ENCODE peak calls at places on chromosome 20, in ten cellular contexts. One of them, this sample, is unnamed.
A peak's percentile ranks its signal among the peaks of the same experiment; 100 is the strongest.

GRCh38 chr20:33827629-33828325 is 16.6 kb downstream of the CHMP4B start:
- DNase-seq in uterus: no peak
- DNase-seq in Calu3: no peak
- DNase-seq in endodermal cell: no peak
- DNase-seq in dorsolateral prefrontal cortex: no peak
- DNase-seq in GM20000: no peak
- DNase-seq in choroid plexus epithelial cell: no peak
- DNase-seq in heart right ventricle: no peak
- DNase-seq in tibial artery: no peak
- DNase-seq in mammary epithelial cell: no peak
- DNase-seq in this sample: no peak

GRCh38 chr20:58349586-58349985 is 39.4 kb upstream of the VAPB start:
- DNase-seq in GM20000: no peak
- DNase-seq in choroid plexus epithelial cell: peak; percentile 85
- DNase-seq in dorsolateral prefrontal cortex: no peak
- DNase-seq in uterus: no peak
- DNase-seq in Calu3: no peak
- DNase-seq in tibial artery: no peak
- DNase-seq in endodermal cell: no peak
- DNase-seq in heart right ventricle: no peak
- DNase-seq in mammary epithelial cell: peak; percentile 71
- DNase-seq in this sample: no peak

GRCh38 chr20:59514554-59514953 is 89.8 kb upstream of the PHACTR3 start:
- DNase-seq in uterus: no peak
- DNase-seq in GM20000: no peak
- DNase-seq in choroid plexus epithelial cell: no peak
- DNase-seq in heart right ventricle: no peak
- DNase-seq in Calu3: no peak
- DNase-seq in dorsolateral prefrontal cortex: no peak
- DNase-seq in tibial artery: no peak
- DNase-seq in mammary epithelial cell: no peak
- DNase-seq in endodermal cell: no peak
- DNase-seq in this sample: no peak

GRCh38 chr20:58759947-58760346 is 67.3 kb downstream of the NPEPL1 start:
- DNase-seq in GM20000: no peak
- DNase-seq in dorsolateral prefrontal cortex: no peak
- DNase-seq in uterus: no peak
- DNase-seq in choroid plexus epithelial cell: no peak
- DNase-seq in mammary epithelial cell: no peak
- DNase-seq in Calu3: no peak
- DNase-seq in endodermal cell: peak; percentile 26
- DNase-seq in tibial artery: no peak
- DNase-seq in heart right ventricle: no peak
- DNase-seq in this sample: peak; percentile 21

GRCh38 chr20:25017257-25017803 is 24.8 kb upstream of the APMAP start:
- DNase-seq in choroid plexus epithelial cell: no peak
- DNase-seq in heart right ventricle: no peak
- DNase-seq in GM20000: no peak
- DNase-seq in dorsolateral prefrontal cortex: no peak
- DNase-seq in mammary epithelial cell: peak; percentile 87
- DNase-seq in Calu3: peak; percentile 59
- DNase-seq in tibial artery: peak; percentile 16
- DNase-seq in uterus: no peak
- DNase-seq in endodermal cell: peak; percentile 90
- DNase-seq in this sample: peak; percentile 91

GRCh38 chr20:7667194-7667593 is 273.1 kb downstream of the HAO1 start:
- DNase-seq in dorsolateral prefrontal cortex: no peak
- DNase-seq in heart right ventricle: no peak
- DNase-seq in endodermal cell: no peak
- DNase-seq in tibial artery: no peak
- DNase-seq in choroid plexus epithelial cell: peak; percentile 51
- DNase-seq in GM20000: no peak
- DNase-seq in Calu3: no peak
- DNase-seq in mammary epithelial cell: peak; percentile 27
- DNase-seq in uterus: no peak
- DNase-seq in this sample: no peak

GRCh38 chr20:33392016-33392415 is 9.3 kb downstream of the CDK5RAP1 start:
- DNase-seq in GM20000: no peak
- DNase-seq in choroid plexus epithelial cell: peak; percentile 82
- DNase-seq in dorsolateral prefrontal cortex: no peak
- DNase-seq in Calu3: no peak
- DNase-seq in endodermal cell: no peak
- DNase-seq in uterus: no peak
- DNase-seq in tibial artery: no peak
- DNase-seq in heart right ventricle: no peak
- DNase-seq in mammary epithelial cell: no peak
- DNase-seq in this sample: peak; percentile 38

GRCh38 chr20:63714858-63715257 is 7.0 kb downstream of the ZGPAT start:
- DNase-seq in tibial artery: no peak
- DNase-seq in Calu3: no peak
- DNase-seq in heart right ventricle: no peak
- DNase-seq in uterus: no peak
- DNase-seq in endodermal cell: no peak
- DNase-seq in choroid plexus epithelial cell: no peak
- DNase-seq in mammary epithelial cell: no peak
- DNase-seq in GM20000: no peak
- DNase-seq in dorsolateral prefrontal cortex: no peak
- DNase-seq in this sample: no peak

GRCh38 chr20:1813101-1813529 is 82.1 kb upstream of the SIRPA start:
- DNase-seq in tibial artery: peak; percentile 90
- DNase-seq in endodermal cell: peak; percentile 1
- DNase-seq in choroid plexus epithelial cell: peak; percentile 81
- DNase-seq in dorsolateral prefrontal cortex: no peak
- DNase-seq in GM20000: no peak
- DNase-seq in Calu3: peak; percentile 29
- DNase-seq in heart right ventricle: peak; percentile 75
- DNase-seq in uterus: peak; percentile 37
- DNase-seq in mammary epithelial cell: peak; percentile 84
- DNase-seq in this sample: no peak

GRCh38 chr20:57027752-57028151 is 238.7 kb downstream of the BMP7 start:
- DNase-seq in dorsolateral prefrontal cortex: no peak
- DNase-seq in GM20000: no peak
- DNase-seq in uterus: no peak
- DNase-seq in Calu3: no peak
- DNase-seq in endodermal cell: peak; percentile 55
- DNase-seq in mammary epithelial cell: no peak
- DNase-seq in heart right ventricle: no peak
- DNase-seq in choroid plexus epithelial cell: no peak
- DNase-seq in tibial artery: no peak
- DNase-seq in this sample: no peak

GRCh38 chr20:15378151-15378550 is 1040.7 kb upstream of the FLRT3 start:
- DNase-seq in Calu3: no peak
- DNase-seq in dorsolateral prefrontal cortex: no peak
- DNase-seq in mammary epithelial cell: no peak
- DNase-seq in tibial artery: no peak
- DNase-seq in uterus: no peak
- DNase-seq in GM20000: no peak
- DNase-seq in heart right ventricle: no peak
- DNase-seq in endodermal cell: no peak
- DNase-seq in choroid plexus epithelial cell: peak; percentile 2
- DNase-seq in this sample: no peak

GRCh38 chr20:48760403-48760889 is 67.4 kb downstream of the PREX1 start:
- DNase-seq in endodermal cell: no peak
- DNase-seq in dorsolateral prefrontal cortex: no peak
- DNase-seq in Calu3: peak; percentile 27
- DNase-seq in mammary epithelial cell: peak; percentile 27
- DNase-seq in GM20000: peak; percentile 66
- DNase-seq in choroid plexus epithelial cell: peak; percentile 48
- DNase-seq in heart right ventricle: peak; percentile 44
- DNase-seq in tibial artery: no peak
- DNase-seq in uterus: no peak
- DNase-seq in this sample: no peak

DNA sequence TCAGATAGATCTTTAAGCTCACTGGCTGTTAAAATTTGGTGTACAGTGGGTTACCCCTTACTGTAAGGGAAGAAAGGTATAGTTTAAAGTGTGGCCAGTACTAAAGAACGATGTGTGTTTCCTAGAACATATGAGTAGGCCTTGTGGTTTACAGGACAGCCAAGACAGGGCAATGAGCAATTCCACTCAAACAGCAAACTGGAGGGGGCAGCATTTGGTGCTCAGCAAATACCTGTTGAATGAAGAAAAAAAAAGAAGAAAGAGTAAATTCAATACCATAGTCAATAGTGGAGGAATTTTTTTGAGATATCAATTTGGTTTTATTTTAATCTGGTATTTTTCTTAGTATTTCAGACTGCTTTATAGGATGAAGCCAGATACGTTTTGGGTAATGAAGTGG is 3.8 kb upstream of the NCOA5 start:
- DNase-seq in GM20000: no peak
- DNase-seq in dorsolateral prefrontal cortex: no peak
- DNase-seq in choroid plexus epithelial cell: no peak
- DNase-seq in mammary epithelial cell: peak; percentile 42
- DNase-seq in Calu3: no peak
- DNase-seq in uterus: no peak
- DNase-seq in endodermal cell: no peak
- DNase-seq in tibial artery: no peak
- DNase-seq in heart right ventricle: no peak
- DNase-seq in this sample: no peak
- TF ChIP-seq CTCF in GM20000: no peak
- TF ChIP-seq CTCF in dorsolateral prefrontal cortex: no peak
- TF ChIP-seq CTCF in choroid plexus epithelial cell: peak; percentile 6
- TF ChIP-seq CTCF in mammary epithelial cell: no peak
- TF ChIP-seq CTCF in Calu3: no peak
- TF ChIP-seq CTCF in uterus: no peak
- TF ChIP-seq CTCF in endodermal cell: peak; percentile 39
- TF ChIP-seq CTCF in tibial artery: no peak
- TF ChIP-seq CTCF in heart right ventricle: no peak
- TF ChIP-seq CTCF in this sample: peak; percentile 7

GRCh38 chr20:36399147-36399968 is 93.2 kb downstream of the DLGAP4 start:
- DNase-seq in mammary epithelial cell: peak; percentile 53
- DNase-seq in choroid plexus epithelial cell: peak; percentile 56
- DNase-seq in endodermal cell: peak; percentile 98
- DNase-seq in dorsolateral prefrontal cortex: peak; percentile 63
- DNase-seq in uterus: no peak
- DNase-seq in tibial artery: no peak
- DNase-seq in heart right ventricle: peak; percentile 9
- DNase-seq in GM20000: peak; percentile 66
- DNase-seq in Calu3: peak; percentile 77
- DNase-seq in this sample: peak; percentile 86

GRCh38 chr20:36402708-36403107 is 96.6 kb downstream of the DLGAP4 start:
- DNase-seq in uterus: no peak
- DNase-seq in mammary epithelial cell: no peak
- DNase-seq in tibial artery: no peak
- DNase-seq in Calu3: no peak
- DNase-seq in choroid plexus epithelial cell: no peak
- DNase-seq in heart right ventricle: no peak
- DNase-seq in endodermal cell: no peak
- DNase-seq in GM20000: no peak
- DNase-seq in dorsolateral prefrontal cortex: no peak
- DNase-seq in this sample: no peak

GRCh38 chr20:36399969-36400545 is 93.9 kb downstream of the DLGAP4 start:
- DNase-seq in GM20000: no peak
- DNase-seq in choroid plexus epithelial cell: no peak
- DNase-seq in endodermal cell: no peak
- DNase-seq in tibial artery: no peak
- DNase-seq in Calu3: no peak
- DNase-seq in mammary epithelial cell: no peak
- DNase-seq in uterus: no peak
- DNase-seq in dorsolateral prefrontal cortex: no peak
- DNase-seq in heart right ventricle: no peak
- DNase-seq in this sample: no peak

GRCh38 chr20:36400901-36401300 is 94.8 kb downstream of the DLGAP4 start:
- DNase-seq in mammary epithelial cell: no peak
- DNase-seq in choroid plexus epithelial cell: no peak
- DNase-seq in endodermal cell: peak; percentile 82
- DNase-seq in heart right ventricle: no peak
- DNase-seq in Calu3: no peak
- DNase-seq in uterus: no peak
- DNase-seq in GM20000: no peak
- DNase-seq in dorsolateral prefrontal cortex: no peak
- DNase-seq in tibial artery: no peak
- DNase-seq in this sample: no peak

GRCh38 chr20:36401336-36401735 is 95.2 kb downstream of the DLGAP4 start:
- DNase-seq in mammary epithelial cell: no peak
- DNase-seq in tibial artery: no peak
- DNase-seq in GM20000: no peak
- DNase-seq in choroid plexus epithelial cell: no peak
- DNase-seq in uterus: no peak
- DNase-seq in endodermal cell: no peak
- DNase-seq in dorsolateral prefrontal cortex: no peak
- DNase-seq in Calu3: no peak
- DNase-seq in heart right ventricle: no peak
- DNase-seq in this sample: no peak
- TF ChIP-seq CTCF in mammary epithelial cell: no peak
- TF ChIP-seq CTCF in tibial artery: no peak
- TF ChIP-seq CTCF in GM20000: no peak
- TF ChIP-seq CTCF in choroid plexus epithelial cell: no peak
- TF ChIP-seq CTCF in uterus: no peak
- TF ChIP-seq CTCF in endodermal cell: no peak
- TF ChIP-seq CTCF in dorsolateral prefrontal cortex: no peak
- TF ChIP-seq CTCF in Calu3: no peak
- TF ChIP-seq CTCF in heart right ventricle: no peak
- TF ChIP-seq CTCF in this sample: no peak

GRCh38 chr20:51413753-51414323 is 128.7 kb downstream of the NFATC2 start:
- DNase-seq in choroid plexus epithelial cell: no peak
- DNase-seq in Calu3: no peak
- DNase-seq in dorsolateral prefrontal cortex: no peak
- DNase-seq in heart right ventricle: no peak
- DNase-seq in uterus: no peak
- DNase-seq in tibial artery: no peak
- DNase-seq in GM20000: peak; percentile 50
- DNase-seq in endodermal cell: no peak
- DNase-seq in mammary epithelial cell: no peak
- DNase-seq in this sample: no peak
- TF ChIP-seq CTCF in choroid plexus epithelial cell: no peak
- TF ChIP-seq CTCF in Calu3: no peak
- TF ChIP-seq CTCF in dorsolateral prefrontal cortex: no peak
- TF ChIP-seq CTCF in heart right ventricle: no peak
- TF ChIP-seq CTCF in uterus: no peak
- TF ChIP-seq CTCF in tibial artery: no peak
- TF ChIP-seq CTCF in GM20000: no peak
- TF ChIP-seq CTCF in endodermal cell: no peak
- TF ChIP-seq CTCF in mammary epithelial cell: no peak
- TF ChIP-seq CTCF in this sample: no peak

DNA sequence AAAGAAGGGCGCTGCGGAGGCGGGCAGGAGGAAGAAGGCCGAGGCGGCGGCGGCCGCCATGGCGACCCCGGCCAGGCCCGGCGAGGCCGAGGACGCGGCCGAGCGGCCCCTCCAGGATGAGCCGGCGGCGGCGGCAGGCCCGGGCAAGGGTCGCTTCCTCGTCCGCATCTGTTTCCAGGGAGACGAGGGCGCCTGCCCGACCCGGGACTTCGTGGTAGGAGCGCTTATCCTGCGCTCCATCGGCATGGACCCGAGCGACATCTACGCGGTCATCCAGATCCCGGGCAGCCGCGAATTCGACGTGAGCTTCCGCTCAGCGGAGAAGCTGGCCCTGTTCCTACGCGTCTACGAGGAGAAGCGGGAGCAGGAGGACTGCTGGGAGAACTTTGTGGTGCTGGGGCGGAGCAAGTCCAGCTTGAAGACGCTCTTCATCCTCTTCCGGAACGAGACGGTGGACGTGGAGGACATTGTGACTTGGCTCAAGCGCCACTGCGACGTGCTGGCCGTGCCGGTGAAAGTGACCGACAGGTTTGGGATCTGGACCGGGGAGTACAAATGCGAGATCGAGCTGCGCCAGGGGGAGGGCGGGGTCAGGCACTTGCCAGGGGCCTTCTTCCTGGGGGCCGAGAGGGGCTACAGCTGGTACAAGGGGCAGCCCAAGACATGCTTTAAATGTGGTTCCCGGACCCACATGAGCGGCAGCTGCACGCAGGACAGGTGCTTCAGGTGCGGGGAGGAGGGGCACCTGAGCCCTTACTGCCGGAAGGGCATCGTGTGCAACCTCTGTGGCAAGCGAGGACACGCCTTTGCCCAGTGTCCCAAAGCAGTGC is 770 bp downstream of the ZCCHC3 start:
- DNase-seq in choroid plexus epithelial cell: peak; percentile 78
- DNase-seq in tibial artery: peak; percentile 66
- DNase-seq in heart right ventricle: peak; percentile 74
- DNase-seq in uterus: peak; percentile 65
- DNase-seq in Calu3: peak; percentile 45
- DNase-seq in mammary epithelial cell: peak; percentile 66
- DNase-seq in GM20000: peak; percentile 70
- DNase-seq in dorsolateral prefrontal cortex: peak; percentile 45
- DNase-seq in endodermal cell: peak; percentile 73
- DNase-seq in this sample: peak; percentile 63
- TF ChIP-seq CTCF in choroid plexus epithelial cell: no peak
- TF ChIP-seq CTCF in tibial artery: no peak
- TF ChIP-seq CTCF in heart right ventricle: no peak
- TF ChIP-seq CTCF in uterus: no peak
- TF ChIP-seq CTCF in Calu3: no peak
- TF ChIP-seq CTCF in mammary epithelial cell: no peak
- TF ChIP-seq CTCF in GM20000: no peak
- TF ChIP-seq CTCF in dorsolateral prefrontal cortex: no peak
- TF ChIP-seq CTCF in endodermal cell: no peak
- TF ChIP-seq CTCF in this sample: no peak

This sample was measured in Caco-2.